ENCODE peak calls at places on chromosomes 16 and 17, in five cellular contexts. A, B, E, L and Z are unnamed samples.

GRCh38 chr17:28661635-28662526 is at the start of the genes SDF2 and SUPT6H:
- DNase-seq in L (peak), A (peak), E (peak), B (peak), Z (peak)

GRCh38 chr17:81365601-81366585 is 29.4 kb upstream of the BAHCC1 start:
- DNase-seq in A (no peak), B (peak), L (peak), E (no peak), Z (peak)

GRCh38 chr16:28845173-28846079 is 722 bp downstream of the TUFM start:
- DNase-seq in L (peak), A (peak), B (no peak), E (peak), Z (peak)

GRCh38 chr17:55632893-55633292 is 89.8 kb downstream of the TMEM100 start:
- DNase-seq in L (no peak), E (no peak), B (no peak), A (no peak), Z (no peak)

GRCh38 chr16:71311553-71312158 is 22.5 kb upstream of the CMTR2 start:
- DNase-seq in A (peak), L (peak), E (peak), B (no peak), Z (peak)

GRCh38 chr17:32267690-32268205 is 2.1 kb downstream of the RHBDL3 start:
- DNase-seq in A (no peak), B (no peak), L (no peak), E (peak), Z (no peak)

GRCh38 chr17:4433515-4434031 is at the start of gene SPNS3:
- DNase-seq in L (no peak), E (no peak), A (no peak), B (no peak), Z (no peak)

GRCh38 chr17:81712468-81713003 is 452 bp downstream of the SLC25A10 start:
- DNase-seq in E (no peak), B (no peak), A (peak), L (peak), Z (no peak)

GRCh38 chr17:49369760-49370159 is 7.7 kb upstream of the ZNF652 start:
- DNase-seq in B (no peak), L (no peak), A (no peak), E (no peak), Z (no peak)

GRCh38 chr17:2710804-2711607 is 558 bp downstream of the CLUH start:
- DNase-seq in A (no peak), E (peak), L (peak), B (no peak), Z (no peak)

GRCh38 chr16:69769404-69769803 is 7.3 kb downstream of the WWP2 start:
- DNase-seq in E (no peak), B (no peak), L (no peak), A (no peak), Z (no peak)

GRCh38 chr17:6421700-6422604 is 13.0 kb downstream of the AIPL1 start:
- DNase-seq in A (peak), B (no peak), E (peak), L (peak), Z (peak)

GRCh38 chr16:30605148-30605547 is 5.0 kb downstream of the ZNF689 start:
- DNase-seq in A (no peak), E (no peak), B (no peak), L (no peak), Z (no peak)

GRCh38 chr16:62225675-62226074 is 189.4 kb upstream of the CDH8 start:
- DNase-seq in E (peak), B (peak), L (peak), A (peak), Z (peak)

GRCh38 chr16:69397821-69398521 is 12.2 kb upstream of the TERF2 start:
- DNase-seq in A (peak), E (peak), B (peak), L (peak), Z (no peak)

GRCh38 chr17:58081641-58082340 is 1.4 kb upstream of the DYNLL2 start:
- DNase-seq in A (no peak), L (no peak), E (no peak), B (no peak), Z (no peak)

GRCh38 chr17:42908872-42909700 is 8.5 kb downstream of the G6PC1 start:
- DNase-seq in E (no peak), L (no peak), A (no peak), B (no peak), Z (no peak)

GRCh38 chr17:68981288-68981687 is 26.1 kb upstream of the ABCA8 start:
- DNase-seq in B (peak), L (peak), A (no peak), E (no peak), Z (no peak)

GRCh38 chr17:77382966-77383612 is 242.3 kb downstream of the SEC14L1 start:
- DNase-seq in A (no peak), B (no peak), E (no peak), L (no peak), Z (no peak)

GRCh38 chr16:30349695-30350094 is 5.4 kb downstream of the CD2BP2 start:
- DNase-seq in L (no peak), A (no peak), B (peak), E (no peak), Z (no peak)

GRCh38 chr17:57902800-57903759 is 52.1 kb downstream of the CUEDC1 start:
- DNase-seq in L (peak), E (no peak), A (peak), B (peak), Z (no peak)

GRCh38 chr17:54968259-54968953 is at the start of the genes COX11 and STXBP4:
- DNase-seq in E (peak), B (peak), A (peak), L (peak), Z (peak)

GRCh38 chr16:8094696-8095095 is 495.6 kb downstream of the TMEM114 start:
- DNase-seq in E (no peak), A (no peak), L (no peak), B (no peak), Z (no peak)

GRCh38 chr16:85564277-85565051 is 48.7 kb upstream of the GSE1 start:
- DNase-seq in E (no peak), B (no peak), A (peak), L (no peak), Z (peak)

GRCh38 chr16:19135201-19135838 is 21.6 kb downstream of the ITPRIPL2 start:
- DNase-seq in E (no peak), A (no peak), B (no peak), L (no peak), Z (no peak)

GRCh38 chr17:59165933-59166342 is 10.4 kb downstream of the PRR11 start:
- DNase-seq in A (peak), L (peak), E (peak), B (peak), Z (peak)

GRCh38 chr16:13742929-13743328 is 177.0 kb upstream of the ERCC4 start:
- DNase-seq in L (no peak), B (no peak), A (no peak), E (no peak), Z (no peak)

GRCh38 chr17:15392326-15392739 is 50.9 kb upstream of the TEKT3 start:
- DNase-seq in B (no peak), L (no peak), A (peak), E (no peak), Z (no peak)

GRCh38 chr17:27810211-27810901 is 10.0 kb upstream of the NOS2 start:
- DNase-seq in L (no peak), B (peak), E (no peak), A (no peak), Z (no peak)

DNA sequence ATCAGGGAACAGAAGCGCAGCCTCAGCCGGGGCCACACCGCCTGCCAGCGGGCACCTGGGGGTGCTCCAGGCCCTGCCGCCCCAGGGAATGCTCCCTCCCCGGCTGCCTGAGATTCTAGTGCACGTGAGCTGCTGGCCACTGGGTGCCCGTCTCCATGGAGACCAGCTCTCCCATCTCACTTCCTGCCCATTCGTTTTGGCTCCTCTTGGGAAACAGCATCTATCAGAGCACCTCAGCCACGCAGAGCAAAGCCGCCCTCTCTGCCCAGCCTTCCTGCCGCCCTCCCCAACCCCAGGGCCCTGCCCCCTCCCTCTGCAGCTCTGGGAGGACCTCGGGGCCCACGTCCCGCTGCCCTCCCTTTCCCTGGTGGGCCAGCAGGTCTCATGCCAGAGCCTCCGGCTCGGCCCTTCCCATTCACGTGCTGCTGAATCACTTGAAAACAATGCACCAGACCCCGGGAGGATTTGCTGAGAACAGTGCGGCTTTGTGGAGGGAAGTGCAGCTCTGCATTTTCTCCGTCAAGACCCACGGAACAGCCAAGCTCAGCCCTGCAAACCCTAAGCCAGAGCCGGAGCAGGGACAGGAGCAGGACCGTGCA is 19.4 kb downstream of the CEP295NL start:
- DNase-seq in E (no peak), A (peak), L (peak), B (no peak), Z (no peak)
- TF ChIP-seq ESRRA in E (no peak), A (no peak), L (no peak), B (no peak), Z (no peak)

DNA sequence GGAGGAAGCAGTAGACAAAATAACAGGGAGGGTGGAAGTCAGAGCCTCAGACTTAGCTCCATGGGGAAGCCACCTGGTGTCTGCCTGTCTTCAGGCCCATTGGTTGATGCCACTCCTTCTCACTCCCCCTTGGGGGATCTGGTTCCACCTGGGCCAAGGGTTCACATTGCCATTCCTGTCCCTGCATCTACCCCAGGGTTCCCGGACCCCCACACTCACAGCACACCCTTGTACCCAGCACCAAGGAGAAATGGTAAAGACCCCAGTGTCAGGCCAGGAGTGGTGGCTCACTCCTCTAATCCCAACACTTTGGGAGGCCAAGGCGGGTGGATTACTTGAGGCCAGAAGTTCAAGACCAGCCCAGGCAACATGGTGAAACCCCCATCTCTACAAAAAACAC is 1.0 kb upstream of the CA7 start:
- DNase-seq in A (no peak), E (no peak), L (no peak), B (no peak), Z (no peak)
- TF ChIP-seq ESRRA in A (no peak), E (no peak), L (no peak), B (no peak), Z (no peak)

GRCh38 chr17:37701424-37702020 is 43.3 kb downstream of the HNF1B start:
- DNase-seq in A (peak), E (peak), L (no peak), B (peak), Z (peak)
- TF ChIP-seq ESRRA in A (no peak), E (no peak), L (no peak), B (no peak), Z (no peak)

GRCh38 chr16:1817276-1817589 is 9.4 kb downstream of the HAGH start:
- DNase-seq in A (no peak), L (no peak), E (no peak), B (no peak), Z (no peak)

GRCh38 chr16:1815461-1815860 is 11.2 kb downstream of the HAGH start:
- DNase-seq in L (no peak), B (no peak), A (no peak), E (no peak), Z (no peak)

GRCh38 chr16:1817716-1818115 is 8.9 kb downstream of the HAGH start:
- DNase-seq in A (no peak), B (no peak), L (no peak), E (no peak), Z (no peak)

GRCh38 chr16:1818204-1818872 is 8.3 kb downstream of the HAGH start:
- DNase-seq in L (no peak), B (no peak), A (no peak), E (no peak), Z (no peak)

DNA sequence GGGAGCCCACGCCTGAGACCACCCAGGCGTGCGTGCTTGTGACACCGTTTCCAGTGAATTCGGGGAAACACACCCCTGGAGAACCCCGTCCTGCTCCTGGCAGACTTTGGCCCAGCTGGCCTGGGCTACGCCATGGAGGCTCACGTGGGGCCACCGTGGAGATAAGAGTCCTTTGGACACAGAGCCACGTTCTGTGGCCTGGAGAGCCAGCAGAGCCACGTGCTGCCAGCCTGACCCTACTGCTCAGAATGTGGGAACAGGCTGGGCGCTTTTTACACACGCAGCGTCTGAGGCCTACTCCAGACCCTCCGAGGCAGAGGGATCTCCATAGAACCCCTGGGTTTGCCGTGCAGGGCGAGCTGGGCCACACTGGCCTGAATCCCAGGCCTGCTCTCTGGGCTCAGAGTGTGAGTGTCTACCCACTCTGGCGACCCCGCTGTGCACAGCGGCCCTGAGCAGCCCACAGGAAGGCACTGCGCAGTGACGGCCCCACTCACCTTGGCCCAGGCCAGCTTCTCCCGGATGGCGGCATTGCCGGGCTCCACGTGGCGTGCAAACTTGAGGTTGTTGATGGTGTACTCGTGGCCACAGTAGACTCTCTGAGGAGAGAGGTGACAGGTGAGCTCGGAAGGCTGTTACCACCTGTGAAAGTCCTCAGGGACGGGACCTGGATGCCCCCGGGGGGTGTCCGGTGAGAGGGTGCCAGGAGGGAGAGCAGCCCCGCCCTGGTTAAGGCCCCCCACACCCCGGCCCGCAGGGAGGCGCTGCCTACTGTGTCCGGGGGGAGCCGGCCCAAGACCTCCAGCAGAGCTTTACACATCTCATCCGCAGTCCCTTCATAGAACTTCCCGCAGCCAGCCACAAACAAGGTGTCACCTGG is 10.0 kb downstream of the HAGH start:
- DNase-seq in E (no peak), A (no peak), B (no peak), L (no peak), Z (no peak)
- TF ChIP-seq ESRRA in E (no peak), A (no peak), B (no peak), L (no peak), Z (no peak)

GRCh38 chr16:64590516-64590915 is 531.3 kb downstream of the CDH11 start:
- DNase-seq in B (no peak), A (peak), E (no peak), L (no peak), Z (no peak)
- TF ChIP-seq ESRRA in B (no peak), A (no peak), E (no peak), L (no peak), Z (no peak)

GRCh38 chr16:9115277-9115676 is 23.8 kb downstream of the HAPSTR1 start:
- DNase-seq in B (no peak), L (no peak), E (no peak), A (no peak), Z (no peak)
- TF ChIP-seq ESRRA in B (no peak), L (no peak), E (no peak), A (no peak), Z (no peak)

DNA sequence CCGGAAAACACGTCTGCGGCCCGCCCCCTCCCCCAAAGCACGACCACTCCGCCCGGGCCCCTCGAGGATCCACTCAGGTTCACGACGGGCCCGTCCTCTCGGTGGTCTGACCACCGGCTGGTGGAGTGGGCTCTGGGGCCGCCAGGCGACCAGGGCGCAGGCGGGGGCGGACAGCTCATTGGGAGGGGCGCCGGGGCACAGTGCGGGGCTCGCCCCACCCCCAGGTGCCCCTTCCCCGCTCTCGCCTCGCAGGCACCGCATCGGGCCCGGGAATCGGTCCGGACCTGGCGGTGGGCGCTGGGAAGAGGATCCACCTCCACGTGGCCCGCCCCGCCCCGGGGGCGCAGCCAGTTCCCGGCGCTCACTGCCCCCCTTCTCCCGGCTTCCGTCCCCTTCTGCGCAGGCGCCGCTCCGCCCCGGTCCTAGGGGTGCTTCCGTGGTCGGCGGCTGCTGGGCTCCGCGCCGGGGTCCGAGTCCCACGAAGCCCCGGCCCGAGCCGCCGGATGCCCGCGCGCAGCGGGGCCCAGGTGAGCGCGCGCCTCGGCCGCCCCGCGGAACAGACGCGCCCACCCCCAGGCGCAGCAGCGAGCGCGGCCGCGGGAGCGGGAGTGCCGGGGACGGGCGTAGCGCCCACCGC is at the start of gene MPG:
- DNase-seq in E (peak), A (peak), L (peak), B (no peak), Z (peak)
- TF ChIP-seq ESRRA in E (no peak), A (no peak), L (no peak), B (no peak), Z (no peak)

GRCh38 chr17:82837586-82838320 is 2.1 kb downstream of the ZNF750 start:
- DNase-seq in A (no peak), L (no peak), E (no peak), B (no peak), Z (no peak)
- TF ChIP-seq ESRRA in A (no peak), L (no peak), E (no peak), B (no peak), Z (no peak)

GRCh38 chr17:17806035-17806434 is 30.8 kb downstream of the SREBF1 start:
- DNase-seq in E (no peak), A (no peak), L (no peak), B (no peak), Z (no peak)

GRCh38 chr17:17807440-17807839 is 29.3 kb downstream of the SREBF1 start:
- DNase-seq in B (no peak), L (no peak), A (no peak), E (no peak), Z (no peak)

GRCh38 chr17:17804007-17804406 is 32.8 kb downstream of the SREBF1 start:
- DNase-seq in A (no peak), B (no peak), L (no peak), E (no peak), Z (no peak)

GRCh38 chr17:17806611-17807010 is 30.2 kb downstream of the SREBF1 start:
- DNase-seq in E (no peak), L (no peak), B (no peak), A (no peak), Z (no peak)

GRCh38 chr17:17805575-17805974 is 31.2 kb downstream of the SREBF1 start:
- DNase-seq in E (no peak), L (no peak), A (no peak), B (no peak), Z (no peak)
- TF ChIP-seq ESRRA in E (no peak), L (no peak), A (no peak), B (no peak), Z (no peak)